ENCODE peak calls at places on chromosomes 13 and 19, in nine cellular contexts. One of them, this sample, is unnamed.

GRCh38 chr13:40617801-40618356 is 48.6 kb downstream of the FOXO1 start:
- ATAC-seq in left lung: peak; percentile 38
- ATAC-seq in HepG2: no peak
- ATAC-seq in gastrocnemius medialis: peak; percentile 65
- ATAC-seq in right lobe of liver: peak; percentile 28
- ATAC-seq in mucosa of descending colon: no peak
- ATAC-seq in upper lobe of right lung: peak; percentile 54
- ATAC-seq in CD4-positive, CD25-positive, alpha-beta regulatory T cell: no peak
- ATAC-seq in pancreas: no peak
- ATAC-seq in this sample: no peak

GRCh38 chr19:752652-753517 is 2.0 kb downstream of the MISP start:
- ATAC-seq in upper lobe of right lung: peak; percentile 81
- ATAC-seq in pancreas: peak; percentile 65
- ATAC-seq in left lung: peak; percentile 81
- ATAC-seq in mucosa of descending colon: peak; percentile 59
- ATAC-seq in right lobe of liver: no peak
- ATAC-seq in gastrocnemius medialis: peak; percentile 42
- ATAC-seq in CD4-positive, CD25-positive, alpha-beta regulatory T cell: no peak
- ATAC-seq in HepG2: peak; percentile 76
- ATAC-seq in this sample: peak; percentile 64

GRCh38 chr13:39266426-39266825 is 228.2 kb downstream of the NHLRC3 start:
- ATAC-seq in left lung: no peak
- ATAC-seq in pancreas: no peak
- ATAC-seq in gastrocnemius medialis: no peak
- ATAC-seq in upper lobe of right lung: no peak
- ATAC-seq in right lobe of liver: no peak
- ATAC-seq in HepG2: no peak
- ATAC-seq in CD4-positive, CD25-positive, alpha-beta regulatory T cell: no peak
- ATAC-seq in mucosa of descending colon: no peak
- ATAC-seq in this sample: no peak

GRCh38 chr13:66313408-66313807 is 916.7 kb downstream of the PCDH9 start:
- ATAC-seq in CD4-positive, CD25-positive, alpha-beta regulatory T cell: no peak
- ATAC-seq in pancreas: peak; percentile 35
- ATAC-seq in left lung: peak; percentile 37
- ATAC-seq in upper lobe of right lung: peak; percentile 19
- ATAC-seq in right lobe of liver: no peak
- ATAC-seq in mucosa of descending colon: no peak
- ATAC-seq in HepG2: no peak
- ATAC-seq in gastrocnemius medialis: peak; percentile 45
- ATAC-seq in this sample: peak; percentile 22

GRCh38 chr19:35767288-35768081 is 7.9 kb upstream of the ARHGAP33 start:
- ATAC-seq in left lung: no peak
- ATAC-seq in upper lobe of right lung: peak; percentile 27
- ATAC-seq in mucosa of descending colon: peak; percentile 25
- ATAC-seq in gastrocnemius medialis: no peak
- ATAC-seq in CD4-positive, CD25-positive, alpha-beta regulatory T cell: no peak
- ATAC-seq in HepG2: peak; percentile 90
- ATAC-seq in pancreas: peak; percentile 84
- ATAC-seq in right lobe of liver: no peak
- ATAC-seq in this sample: no peak

GRCh38 chr13:60402022-60402421 is 5.0 kb downstream of the TDRD3 start:
- ATAC-seq in CD4-positive, CD25-positive, alpha-beta regulatory T cell: no peak
- ATAC-seq in right lobe of liver: no peak
- ATAC-seq in left lung: no peak
- ATAC-seq in HepG2: no peak
- ATAC-seq in mucosa of descending colon: peak; percentile 30
- ATAC-seq in pancreas: no peak
- ATAC-seq in gastrocnemius medialis: no peak
- ATAC-seq in upper lobe of right lung: no peak
- ATAC-seq in this sample: no peak

GRCh38 chr13:59691501-59692066 is 472.1 kb downstream of the DIAPH3 start:
- ATAC-seq in HepG2: peak; percentile 90
- ATAC-seq in upper lobe of right lung: no peak
- ATAC-seq in pancreas: no peak
- ATAC-seq in CD4-positive, CD25-positive, alpha-beta regulatory T cell: no peak
- ATAC-seq in gastrocnemius medialis: no peak
- ATAC-seq in right lobe of liver: peak; percentile 80
- ATAC-seq in mucosa of descending colon: no peak
- ATAC-seq in left lung: no peak
- ATAC-seq in this sample: no peak

GRCh38 chr13:51252954-51253531 is 30.8 kb downstream of the FAM124A start:
- ATAC-seq in left lung: no peak
- ATAC-seq in upper lobe of right lung: no peak
- ATAC-seq in mucosa of descending colon: no peak
- ATAC-seq in HepG2: no peak
- ATAC-seq in right lobe of liver: no peak
- ATAC-seq in gastrocnemius medialis: no peak
- ATAC-seq in CD4-positive, CD25-positive, alpha-beta regulatory T cell: no peak
- ATAC-seq in pancreas: peak; percentile 66
- ATAC-seq in this sample: no peak

GRCh38 chr13:23636360-23636759 is 66.1 kb downstream of the TNFRSF19 start:
- ATAC-seq in CD4-positive, CD25-positive, alpha-beta regulatory T cell: no peak
- ATAC-seq in HepG2: no peak
- ATAC-seq in upper lobe of right lung: no peak
- ATAC-seq in left lung: no peak
- ATAC-seq in mucosa of descending colon: no peak
- ATAC-seq in gastrocnemius medialis: no peak
- ATAC-seq in right lobe of liver: no peak
- ATAC-seq in pancreas: no peak
- ATAC-seq in this sample: no peak

GRCh38 chr19:15759962-15760565 is 22.3 kb downstream of the OR10H3 start:
- ATAC-seq in CD4-positive, CD25-positive, alpha-beta regulatory T cell: no peak
- ATAC-seq in HepG2: peak; percentile 80
- ATAC-seq in right lobe of liver: peak; percentile 55
- ATAC-seq in gastrocnemius medialis: no peak
- ATAC-seq in left lung: no peak
- ATAC-seq in mucosa of descending colon: peak; percentile 19
- ATAC-seq in upper lobe of right lung: no peak
- ATAC-seq in pancreas: no peak
- ATAC-seq in this sample: no peak

GRCh38 chr13:30319703-30320102 is 12.4 kb upstream of the KATNAL1 start:
- ATAC-seq in mucosa of descending colon: no peak
- ATAC-seq in pancreas: no peak
- ATAC-seq in CD4-positive, CD25-positive, alpha-beta regulatory T cell: no peak
- ATAC-seq in right lobe of liver: no peak
- ATAC-seq in upper lobe of right lung: no peak
- ATAC-seq in gastrocnemius medialis: no peak
- ATAC-seq in left lung: no peak
- ATAC-seq in HepG2: no peak
- ATAC-seq in this sample: no peak

GRCh38 chr13:59038824-59039223 is 1124.9 kb downstream of the DIAPH3 start:
- ATAC-seq in gastrocnemius medialis: no peak
- ATAC-seq in right lobe of liver: no peak
- ATAC-seq in left lung: no peak
- ATAC-seq in pancreas: peak; percentile 39
- ATAC-seq in upper lobe of right lung: no peak
- ATAC-seq in HepG2: no peak
- ATAC-seq in CD4-positive, CD25-positive, alpha-beta regulatory T cell: no peak
- ATAC-seq in mucosa of descending colon: no peak
- ATAC-seq in this sample: no peak

GRCh38 chr13:104943331-104943730 is 1592.1 kb downstream of the EFNB2 start:
- ATAC-seq in right lobe of liver: no peak
- ATAC-seq in CD4-positive, CD25-positive, alpha-beta regulatory T cell: no peak
- ATAC-seq in left lung: no peak
- ATAC-seq in mucosa of descending colon: no peak
- ATAC-seq in HepG2: no peak
- ATAC-seq in gastrocnemius medialis: no peak
- ATAC-seq in upper lobe of right lung: no peak
- ATAC-seq in pancreas: no peak
- ATAC-seq in this sample: no peak

GRCh38 chr13:59442946-59443345 is 720.8 kb downstream of the DIAPH3 start:
- ATAC-seq in HepG2: no peak
- ATAC-seq in CD4-positive, CD25-positive, alpha-beta regulatory T cell: no peak
- ATAC-seq in mucosa of descending colon: no peak
- ATAC-seq in upper lobe of right lung: no peak
- ATAC-seq in pancreas: no peak
- ATAC-seq in left lung: no peak
- ATAC-seq in gastrocnemius medialis: no peak
- ATAC-seq in right lobe of liver: peak; percentile 28
- ATAC-seq in this sample: no peak

GRCh38 chr19:16330811-16331690 is 6.4 kb downstream of the KLF2 start:
- ATAC-seq in left lung: no peak
- ATAC-seq in HepG2: no peak
- ATAC-seq in gastrocnemius medialis: no peak
- ATAC-seq in right lobe of liver: no peak
- ATAC-seq in pancreas: no peak
- ATAC-seq in upper lobe of right lung: no peak
- ATAC-seq in CD4-positive, CD25-positive, alpha-beta regulatory T cell: no peak
- ATAC-seq in mucosa of descending colon: no peak
- ATAC-seq in this sample: no peak

GRCh38 chr19:44303976-44304568 is 753 bp downstream of the ZNF235 start:
- ATAC-seq in right lobe of liver: peak; percentile 36
- ATAC-seq in mucosa of descending colon: peak; percentile 48
- ATAC-seq in HepG2: peak; percentile 69
- ATAC-seq in upper lobe of right lung: no peak
- ATAC-seq in left lung: peak; percentile 45
- ATAC-seq in gastrocnemius medialis: peak; percentile 19
- ATAC-seq in pancreas: peak; percentile 16
- ATAC-seq in CD4-positive, CD25-positive, alpha-beta regulatory T cell: no peak
- ATAC-seq in this sample: no peak

GRCh38 chr13:113845723-113846638 is 17.9 kb downstream of the GAS6 start:
- ATAC-seq in gastrocnemius medialis: no peak
- ATAC-seq in left lung: no peak
- ATAC-seq in upper lobe of right lung: no peak
- ATAC-seq in mucosa of descending colon: no peak
- ATAC-seq in right lobe of liver: peak; percentile 80
- ATAC-seq in CD4-positive, CD25-positive, alpha-beta regulatory T cell: no peak
- ATAC-seq in pancreas: no peak
- ATAC-seq in HepG2: no peak
- ATAC-seq in this sample: no peak
- H3K36me3 ChIP-seq in gastrocnemius medialis: peaks cover 6% of the 10 kb centered on the region
- H3K36me3 ChIP-seq in left lung: no peaks in the 10 kb centered on the region
- H3K36me3 ChIP-seq in upper lobe of right lung: peaks cover 14% of the 10 kb centered on the region
- H3K36me3 ChIP-seq in mucosa of descending colon: no peaks in the 10 kb centered on the region
- H3K36me3 ChIP-seq in right lobe of liver: no peaks in the 10 kb centered on the region
- H3K36me3 ChIP-seq in CD4-positive, CD25-positive, alpha-beta regulatory T cell: no peaks in the 10 kb centered on the region
- H3K36me3 ChIP-seq in pancreas: peaks cover 11% of the 10 kb centered on the region
- H3K36me3 ChIP-seq in HepG2: no peaks in the 10 kb centered on the region
- H3K36me3 ChIP-seq in this sample: no peaks in the 10 kb centered on the region

DNA sequence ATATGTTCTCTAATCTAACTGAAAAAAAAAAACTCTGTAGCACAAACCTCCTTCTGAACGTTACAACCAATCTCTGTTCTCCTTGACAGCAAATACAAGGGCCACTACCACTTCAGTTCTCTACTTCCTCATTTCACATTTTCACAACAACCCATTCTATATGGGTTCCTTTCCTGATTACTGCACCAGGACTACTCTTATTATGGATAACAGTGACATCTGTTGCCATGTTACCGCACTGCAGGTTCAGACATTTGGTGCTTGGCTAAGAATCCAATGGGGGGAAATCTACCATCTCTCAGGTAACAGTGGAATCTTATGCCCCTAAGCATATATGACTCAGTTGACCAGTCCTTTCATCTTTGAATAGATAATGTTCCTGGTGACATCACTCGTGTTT is 11.6 kb upstream of the FPR3 start:
- ATAC-seq in gastrocnemius medialis: no peak
- ATAC-seq in left lung: peak; percentile 49
- ATAC-seq in right lobe of liver: peak; percentile 57
- ATAC-seq in upper lobe of right lung: peak; percentile 70
- ATAC-seq in HepG2: no peak
- ATAC-seq in CD4-positive, CD25-positive, alpha-beta regulatory T cell: no peak
- ATAC-seq in pancreas: no peak
- ATAC-seq in mucosa of descending colon: no peak
- ATAC-seq in this sample: no peak
- H3K4me3 ChIP-seq in gastrocnemius medialis: no peak overlapping the region
- H3K4me3 ChIP-seq in left lung: no peak overlapping the region
- H3K4me3 ChIP-seq in right lobe of liver: no peak overlapping the region
- H3K4me3 ChIP-seq in upper lobe of right lung: no peak overlapping the region
- H3K4me3 ChIP-seq in HepG2: no peak overlapping the region
- H3K4me3 ChIP-seq in CD4-positive, CD25-positive, alpha-beta regulatory T cell: no peak overlapping the region
- H3K4me3 ChIP-seq in pancreas: no peak overlapping the region
- H3K4me3 ChIP-seq in mucosa of descending colon: no peak overlapping the region
- H3K4me3 ChIP-seq in this sample: no peak overlapping the region

DNA sequence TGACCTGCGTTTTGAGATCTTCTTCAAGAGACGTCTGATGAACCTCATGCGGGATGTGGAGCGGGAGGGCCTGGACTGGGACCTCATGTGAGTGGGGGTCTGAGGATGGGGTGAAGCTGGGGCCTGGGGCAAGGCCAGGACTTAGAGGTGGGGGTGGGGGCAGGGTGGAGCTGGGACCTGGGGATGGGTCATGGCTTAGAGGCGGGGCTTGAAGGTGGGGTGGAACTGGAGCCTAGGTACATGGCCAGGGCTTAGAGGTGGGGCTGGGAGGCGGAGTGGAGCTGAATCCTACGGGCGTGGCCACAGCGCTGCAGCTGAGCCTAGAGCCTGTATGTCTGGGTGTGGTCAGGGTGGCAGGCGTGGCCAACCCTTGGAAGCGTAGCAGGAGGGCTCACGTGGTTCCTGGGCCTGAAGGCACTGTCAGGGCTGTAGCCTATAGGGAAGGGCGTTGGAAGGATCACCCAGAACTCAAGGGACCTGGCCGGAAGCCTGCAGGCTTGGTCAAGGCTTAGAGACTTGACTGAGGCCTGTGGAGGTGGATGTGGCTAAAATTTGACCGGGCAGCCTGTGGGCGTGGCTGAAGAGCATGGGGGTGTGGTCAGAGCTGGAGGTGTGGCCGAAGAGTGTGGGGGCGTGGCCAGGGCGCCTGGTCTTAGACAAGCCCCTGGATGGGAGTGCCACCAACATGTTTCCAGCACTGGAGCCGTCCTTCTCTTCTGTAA is 24.2 kb downstream of the COLGALT1 start:
- ATAC-seq in pancreas: peak; percentile 72
- ATAC-seq in right lobe of liver: peak; percentile 66
- ATAC-seq in gastrocnemius medialis: no peak
- ATAC-seq in left lung: peak; percentile 53
- ATAC-seq in mucosa of descending colon: peak; percentile 92
- ATAC-seq in CD4-positive, CD25-positive, alpha-beta regulatory T cell: peak; percentile 38
- ATAC-seq in upper lobe of right lung: peak; percentile 73
- ATAC-seq in HepG2: peak; percentile 69
- ATAC-seq in this sample: peak; percentile 69
- H3K36me3 ChIP-seq in pancreas: peaks cover 8% of the 10 kb centered on the region
- H3K36me3 ChIP-seq in right lobe of liver: no peaks in the 10 kb centered on the region
- H3K36me3 ChIP-seq in gastrocnemius medialis: peaks cover 54% of the 10 kb centered on the region
- H3K36me3 ChIP-seq in left lung: no peaks in the 10 kb centered on the region
- H3K36me3 ChIP-seq in mucosa of descending colon: peaks cover 3% of the 10 kb centered on the region
- H3K36me3 ChIP-seq in CD4-positive, CD25-positive, alpha-beta regulatory T cell: peaks cover 44% of the 10 kb centered on the region
- H3K36me3 ChIP-seq in upper lobe of right lung: peaks cover 58% of the 10 kb centered on the region
- H3K36me3 ChIP-seq in HepG2: peaks cover 44% of the 10 kb centered on the region
- H3K36me3 ChIP-seq in this sample: peaks cover 84% of the 10 kb centered on the region

DNA sequence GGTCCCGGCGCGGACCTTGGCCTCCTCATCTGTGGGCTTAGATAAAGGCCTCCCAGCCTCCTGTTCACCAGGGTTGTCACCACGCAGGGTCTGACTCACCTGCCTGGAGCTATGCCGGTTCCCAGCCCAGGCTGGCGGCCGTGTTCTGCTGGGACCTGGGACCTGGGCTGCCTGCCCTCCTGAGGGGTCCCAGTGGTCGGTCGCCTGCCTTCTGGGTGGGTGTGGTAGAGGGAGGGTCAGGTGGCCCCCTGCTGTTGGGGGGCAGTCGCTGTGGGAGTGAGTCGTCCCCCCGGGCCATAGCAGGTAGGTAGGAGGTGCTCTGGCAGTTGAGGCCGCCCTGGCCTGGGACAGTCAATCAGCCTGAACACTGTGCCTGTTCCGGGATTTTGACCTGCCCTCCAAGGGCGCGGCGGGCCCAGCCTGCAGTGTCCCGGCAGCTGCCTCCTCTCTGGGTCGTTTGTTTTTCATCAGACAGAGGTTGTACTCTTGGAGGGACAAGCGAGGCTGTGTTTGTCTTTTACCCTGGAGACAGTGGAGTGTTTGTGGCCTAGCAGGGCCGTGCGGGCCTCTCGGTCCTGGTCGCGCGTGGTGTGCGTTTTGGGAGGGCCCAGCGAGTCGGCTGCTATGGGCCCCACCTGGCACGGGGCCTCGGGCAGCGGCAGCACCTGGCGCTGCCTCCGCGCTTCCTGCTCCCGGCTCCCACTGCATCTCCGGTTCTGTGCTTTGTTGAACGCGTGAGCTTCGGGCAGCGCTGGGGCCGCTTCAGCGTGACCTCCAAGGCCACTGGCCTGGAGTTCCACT is 2.6 kb downstream of the ADAT3 start:
- ATAC-seq in CD4-positive, CD25-positive, alpha-beta regulatory T cell: no peak
- ATAC-seq in HepG2: peak; percentile 70
- ATAC-seq in upper lobe of right lung: peak; percentile 5
- ATAC-seq in mucosa of descending colon: peak; percentile 72
- ATAC-seq in pancreas: peak; percentile 47
- ATAC-seq in gastrocnemius medialis: no peak
- ATAC-seq in left lung: no peak
- ATAC-seq in right lobe of liver: no peak
- ATAC-seq in this sample: no peak
- H3K4me3 ChIP-seq in CD4-positive, CD25-positive, alpha-beta regulatory T cell: no peak overlapping the region
- H3K4me3 ChIP-seq in HepG2: peak overlapping the region; percentile 57
- H3K4me3 ChIP-seq in upper lobe of right lung: peak overlapping the region; percentile 13
- H3K4me3 ChIP-seq in mucosa of descending colon: no peak overlapping the region
- H3K4me3 ChIP-seq in pancreas: peak overlapping the region; percentile 40
- H3K4me3 ChIP-seq in gastrocnemius medialis: no peak overlapping the region
- H3K4me3 ChIP-seq in left lung: no peak overlapping the region
- H3K4me3 ChIP-seq in right lobe of liver: no peak overlapping the region
- H3K4me3 ChIP-seq in this sample: no peak overlapping the region

This sample was measured in gastroesophageal sphincter.